ENCODE peak calls at places on chromosomes 1 and 21, in four cellular contexts. Y is K562, G is GM12891, B is GM12878. K is an unnamed sample.

GRCh38 chr1:33902486-33903209 is 38.8 kb downstream of the HMGB4 start:
- DNase-seq in Y (no peak), G (no peak), B (peak; percentile 63), K (no peak)

GRCh38 chr1:156767879-156768608 is 709 bp downstream of the PRCC start:
- DNase-seq in Y (peak; percentile 68), G (no peak), B (no peak), K (peak; percentile 31)

GRCh38 chr1:243738020-243738419 is 112.0 kb downstream of the AKT3 start:
- DNase-seq in Y (no peak), G (no peak), B (no peak), K (no peak)

GRCh38 chr21:42561742-42562141 is 48.1 kb downstream of the SLC37A1 start:
- DNase-seq in Y (peak; percentile 71), G (peak; percentile 65), B (peak; percentile 62), K (no peak)

GRCh38 chr21:15062566-15062965 is 2.2 kb downstream of the NRIP1 start:
- DNase-seq in Y (peak; percentile 15), G (no peak), B (no peak), K (no peak)

GRCh38 chr1:106526650-106527049 is 529.8 kb upstream of the PRMT6 start:
- DNase-seq in Y (no peak), G (no peak), B (no peak), K (no peak)

GRCh38 chr1:198542632-198543031 is 2.2 kb upstream of the ATP6V1G3 start:
- DNase-seq in Y (no peak), G (no peak), B (no peak), K (no peak)

GRCh38 chr1:99677416-99677815 is 31.5 kb downstream of the PALMD start:
- DNase-seq in Y (no peak), G (no peak), B (no peak), K (no peak)

GRCh38 chr1:217535601-217536377 is 95.1 kb downstream of the GPATCH2 start:
- DNase-seq in Y (no peak), G (no peak), B (no peak), K (no peak)

GRCh38 chr1:180192172-180192571 is 37.5 kb downstream of the QSOX1 start:
- DNase-seq in Y (no peak), G (no peak), B (no peak), K (no peak)

GRCh38 chr1:30358510-30358909 is 364.9 kb downstream of the MATN1 start:
- DNase-seq in Y (no peak), G (no peak), B (no peak), K (no peak)

GRCh38 chr1:162699366-162699765 is 67.1 kb downstream of the DDR2 start:
- DNase-seq in Y (no peak), G (no peak), B (no peak), K (no peak)

GRCh38 chr1:78122389-78122788 is 76.6 kb downstream of the GIPC2 start:
- DNase-seq in Y (no peak), G (no peak), B (no peak), K (no peak)

GRCh38 chr1:19427087-19427781 is 58.1 kb downstream of the CAPZB start:
- DNase-seq in Y (no peak), G (no peak), B (no peak), K (no peak)

GRCh38 chr1:89822999-89823628 is 2.3 kb downstream of the LRRC8D start:
- DNase-seq in Y (no peak), G (no peak), B (no peak), K (peak; percentile 70)

GRCh38 chr1:202516434-202516877 is 168.0 kb downstream of the PPP1R12B start:
- DNase-seq in Y (no peak), G (no peak), B (no peak), K (no peak)

GRCh38 chr1:115685029-115685705 is 43.4 kb downstream of the VANGL1 start:
- DNase-seq in Y (no peak), G (no peak), B (no peak), K (no peak)

GRCh38 chr1:224617410-224618361 is 1.6 kb downstream of the CNIH3 start:
- DNase-seq in Y (no peak), G (no peak), B (no peak), K (no peak)

GRCh38 chr1:70156529-70157120 is 48.8 kb downstream of the LRRC40 start:
- DNase-seq in Y (peak; percentile 13), G (no peak), B (no peak), K (no peak)

GRCh38 chr1:244205906-244206305 is 154.8 kb downstream of the ZBTB18 start:
- DNase-seq in Y (no peak), G (no peak), B (no peak), K (no peak)

GRCh38 chr1:2966435-2966834 is 54.8 kb upstream of the ACTRT2 start:
- DNase-seq in Y (no peak), G (no peak), B (no peak), K (no peak)

GRCh38 chr1:240946926-240947325 is 335.0 kb upstream of the GREM2 start:
- DNase-seq in Y (peak; percentile 22), G (peak; percentile 19), B (no peak), K (no peak)

GRCh38 chr1:38053416-38054091 is 7.0 kb upstream of the POU3F1 start:
- DNase-seq in Y (no peak), G (no peak), B (no peak), K (no peak)
- TF ChIP-seq SPI1 in Y (no peak), G (no peak), B (no peak), K (no peak)

GRCh38 chr1:21490774-21491482 is 18.3 kb upstream of the ALPL start:
- DNase-seq in Y (peak; percentile 36), G (no peak), B (no peak), K (no peak)
- TF ChIP-seq SPI1 in Y (no peak), G (no peak), B (no peak), K (no peak)

GRCh38 chr1:6464915-6465314 is 1.1 kb downstream of the TNFRSF25 start:
- DNase-seq in Y (no peak), G (no peak), B (no peak), K (no peak)

GRCh38 chr1:6466023-6466422 is at the start of gene TNFRSF25:
- DNase-seq in Y (peak; percentile 69), G (no peak), B (no peak), K (no peak)

GRCh38 chr1:6464514-6464836 is 1.5 kb downstream of the TNFRSF25 start:
- DNase-seq in Y (no peak), G (no peak), B (no peak), K (no peak)

GRCh38 chr1:6466751-6467150 is 778 bp upstream of the TNFRSF25 start:
- DNase-seq in Y (no peak), G (no peak), B (no peak), K (no peak)

GRCh38 chr1:6465461-6466005 is 440 bp downstream of the TNFRSF25 start:
- DNase-seq in Y (no peak), G (no peak), B (no peak), K (no peak)
- TF ChIP-seq SPI1 in Y (no peak), G (no peak), B (no peak), K (no peak)

DNA sequence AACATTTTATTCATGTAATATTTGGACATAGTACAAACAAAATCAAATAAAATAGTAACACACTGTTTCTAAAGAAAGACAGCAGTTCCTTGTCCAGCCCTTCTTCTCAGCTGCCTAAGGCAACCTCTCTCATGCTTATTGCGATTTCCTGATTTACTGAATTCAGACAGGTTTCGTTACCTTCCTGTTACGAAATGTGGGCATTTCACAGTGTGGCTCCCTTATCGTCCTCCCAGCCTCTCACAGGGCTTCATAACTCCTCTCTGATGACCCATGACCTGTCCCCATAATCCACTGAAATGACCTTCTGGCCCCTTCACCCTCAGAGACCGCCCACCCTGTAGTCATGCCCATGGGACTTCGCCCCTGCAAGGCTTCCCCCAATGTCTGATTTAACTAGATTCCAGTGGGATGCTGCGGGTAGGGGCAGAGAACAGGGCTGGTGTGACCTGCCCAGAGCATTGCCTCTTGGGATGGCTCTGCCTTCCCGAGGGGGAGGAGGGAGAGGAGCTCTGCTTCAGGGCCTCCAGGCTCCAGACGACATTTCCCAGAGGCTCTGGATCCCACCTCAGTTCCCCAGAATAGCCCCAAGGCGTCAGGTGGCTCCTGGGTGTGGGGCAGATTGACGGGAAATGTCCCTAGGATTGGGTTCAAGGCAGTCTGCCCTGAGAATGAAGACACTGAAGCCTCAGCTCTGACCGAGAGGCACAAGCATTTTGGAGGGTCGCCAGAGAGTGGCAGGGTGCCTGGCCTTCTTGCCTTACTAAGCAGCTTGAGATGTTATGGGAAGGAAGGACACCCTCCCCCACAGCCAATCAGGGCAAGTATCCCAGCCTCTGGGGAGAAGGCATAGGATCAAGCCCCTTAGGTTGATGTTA is 20.6 kb downstream of the PADI2 start:
- DNase-seq in Y (no peak), G (no peak), B (no peak), K (peak; percentile 70)
- TF ChIP-seq SPI1 in Y (no peak), G (no peak), B (no peak), K (no peak)

DNA sequence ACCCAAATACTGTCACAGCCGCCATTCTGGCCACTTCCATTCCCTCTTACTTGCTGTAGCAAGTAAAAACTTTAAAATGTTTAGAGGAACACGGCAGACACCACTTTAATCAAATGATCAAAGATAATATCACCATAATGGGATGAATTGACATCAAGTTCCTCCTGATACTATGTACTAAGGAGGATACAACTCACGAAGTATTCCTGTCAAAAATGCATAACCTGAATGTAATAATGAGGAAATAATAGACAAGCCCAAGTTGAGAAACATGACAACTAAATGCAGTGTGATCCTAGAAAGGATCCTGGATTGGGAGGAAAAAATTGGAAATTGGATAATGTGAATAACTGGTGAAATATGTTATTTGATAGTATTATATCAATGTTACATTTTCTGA is 3.9 kb downstream of the KDF1 start:
- DNase-seq in Y (no peak), G (no peak), B (no peak), K (no peak)
- TF ChIP-seq SPI1 in Y (no peak), G (no peak), B (no peak), K (no peak)

GRCh38 chr1:214214851-214215250 is 66.1 kb upstream of the SMYD2 start:
- DNase-seq in Y (no peak), G (no peak), B (no peak), K (no peak)
- TF ChIP-seq SPI1 in Y (no peak), G (no peak), B (no peak), K (no peak)

DNA sequence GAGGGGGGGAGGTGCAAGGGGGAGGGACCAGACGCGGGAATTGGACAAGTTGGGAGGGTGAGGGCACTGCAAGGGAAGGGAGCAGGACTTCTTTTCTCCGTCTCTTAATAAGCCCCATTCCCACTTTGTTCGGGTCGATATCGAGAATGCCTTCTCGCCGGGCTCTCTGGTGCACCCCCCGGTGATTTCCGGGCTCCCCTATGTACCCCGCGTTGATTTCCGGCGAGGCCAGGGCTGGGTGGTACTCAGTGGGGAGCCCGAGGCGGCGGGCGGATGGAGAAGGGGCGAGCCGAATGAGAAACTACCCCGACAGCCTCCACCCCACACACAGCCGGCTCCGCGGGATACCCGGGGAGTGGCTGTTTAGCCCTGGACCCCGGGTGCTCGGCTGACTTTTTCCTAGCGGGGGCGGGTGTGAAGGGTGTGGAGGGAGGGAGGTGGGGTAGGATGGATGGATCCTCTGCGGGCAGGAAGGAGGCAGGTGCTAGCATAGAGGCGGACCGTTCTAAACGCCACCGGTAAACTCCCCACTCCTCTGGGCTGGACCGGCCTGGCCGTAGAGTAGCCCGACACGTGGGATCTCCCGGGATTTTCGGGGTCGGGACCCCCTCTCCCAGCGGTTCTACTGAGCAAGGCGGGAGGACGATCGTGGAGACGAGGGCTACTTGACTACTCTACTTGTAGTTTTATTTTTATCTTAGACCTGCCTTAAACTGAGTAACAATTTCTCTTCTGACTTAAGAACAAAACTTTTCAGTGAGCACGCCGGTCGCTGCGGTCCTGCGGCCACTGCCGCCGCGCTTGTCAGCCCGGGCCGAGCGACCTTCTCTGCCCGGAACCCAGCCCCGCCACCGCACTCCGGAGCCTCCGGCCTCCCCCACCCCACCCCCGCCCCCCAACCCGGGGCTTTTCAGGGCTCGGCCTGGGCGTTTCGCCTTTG is 1.0 kb downstream of the RNF220 start:
- DNase-seq in Y (no peak), G (no peak), B (no peak), K (no peak)
- TF ChIP-seq SPI1 in Y (no peak), G (no peak), B (no peak), K (no peak)

K was measured in HL-60.